ENCODE peak calls at places on chromosomes 4 and X, in four cellular contexts. N is pancreas, Y is mesothelial cell of epicardium, I is coronary artery. H is an unnamed sample.

GRCh38 chr4:35175894-35176293 is 1068.4 kb downstream of the ARAP2 start:
- DNase-seq in N (no peak), Y (no peak), I (no peak), H (no peak)

GRCh38 chr4:114209589-114209988 is 230.1 kb upstream of the ARSJ start:
- DNase-seq in N (no peak), Y (no peak), I (no peak), H (no peak)

GRCh38 chrX:10233696-10234095 is 76.9 kb downstream of the CLCN4 start:
- DNase-seq in N (no peak), Y (no peak), I (no peak), H (no peak)

GRCh38 chr4:150583287-150584197 is 1.6 kb downstream of the MAB21L2 start:
- DNase-seq in N (no peak), Y (peak), I (peak), H (no peak)

GRCh38 chr4:182862166-182862875 is 54.9 kb downstream of the DCTD start:
- DNase-seq in N (no peak), Y (no peak), I (no peak), H (no peak)

GRCh38 chrX:346034-346813 is 27.6 kb upstream of the GTPBP6 start:
- DNase-seq in N (no peak), Y (no peak), I (no peak), H (no peak)

GRCh38 chr4:57191523-57192034 is 81.4 kb upstream of the IGFBP7 start:
- DNase-seq in N (peak), Y (peak), I (no peak), H (no peak)

GRCh38 chrX:39819921-39820849 is 277.6 kb downstream of the BCOR start:
- DNase-seq in N (no peak), Y (no peak), I (no peak), H (no peak)

GRCh38 chr4:16048639-16049448 is 35.0 kb downstream of the PROM1 start:
- DNase-seq in N (no peak), Y (no peak), I (no peak), H (no peak)

GRCh38 chr4:100555791-100556190 is 38.0 kb upstream of the EMCN start:
- DNase-seq in N (no peak), Y (no peak), I (no peak), H (no peak)

GRCh38 chr4:123597586-123597985 is 201.0 kb downstream of the SPRY1 start:
- DNase-seq in N (no peak), Y (no peak), I (no peak), H (peak)

GRCh38 chrX:114626323-114626722 is 42.4 kb downstream of the HTR2C start:
- DNase-seq in N (no peak), Y (no peak), I (no peak), H (peak)

GRCh38 chr4:112636688-112637551 is at the start of the genes LARP7 and ZGRF1:
- DNase-seq in N (peak), Y (peak), I (peak), H (peak)

GRCh38 chr4:2393353-2394270 is 24.8 kb downstream of the ZFYVE28 start:
- DNase-seq in N (peak), Y (peak), I (no peak), H (no peak)

GRCh38 chrX:3216581-3216980 is 129.9 kb downstream of the MXRA5 start:
- DNase-seq in N (no peak), Y (no peak), I (no peak), H (no peak)

GRCh38 chr4:144176476-144176875 is 36.0 kb upstream of the GYPA start:
- DNase-seq in N (no peak), Y (no peak), I (no peak), H (no peak)

GRCh38 chr4:107870916-107871786 is 46.4 kb downstream of the SGMS2 start:
- DNase-seq in N (no peak), Y (no peak), I (no peak), H (no peak)

GRCh38 chr4:64340243-64341110 is 68.8 kb downstream of the TECRL start:
- DNase-seq in N (no peak), Y (no peak), I (no peak), H (no peak)

GRCh38 chr4:140346136-140346535 is 27.3 kb upstream of the SCOC start:
- DNase-seq in N (no peak), Y (no peak), I (no peak), H (no peak)

GRCh38 chrX:68994135-68994882 is 165.5 kb downstream of the EFNB1 start:
- DNase-seq in N (no peak), Y (no peak), I (peak), H (no peak)

GRCh38 chr4:122052714-122053113 is 99.4 kb upstream of the BLTP1 start:
- DNase-seq in N (no peak), Y (no peak), I (no peak), H (no peak)

GRCh38 chrX:114581528-114582263 is 2.2 kb upstream of the HTR2C start:
- DNase-seq in N (no peak), Y (peak), I (no peak), H (no peak)

GRCh38 chrX:56802921-56803848 is 74.1 kb downstream of the NBDY start:
- DNase-seq in N (peak), Y (peak), I (peak), H (no peak)

GRCh38 chr4:27703771-27704170 is 843.1 kb downstream of the STIM2 start:
- DNase-seq in N (no peak), Y (no peak), I (no peak), H (no peak)

GRCh38 chrX:128816919-128817318 is 706.4 kb downstream of the SMARCA1 start:
- DNase-seq in N (no peak), Y (no peak), I (no peak), H (no peak)

GRCh38 chr4:47566975-47567374 is 81.9 kb downstream of the ATP10D start:
- DNase-seq in N (no peak), Y (no peak), I (no peak), H (no peak)

GRCh38 chr4:142874684-142875083 is 28.6 kb upstream of the INPP4B start:
- DNase-seq in N (no peak), Y (no peak), I (no peak), H (no peak)

GRCh38 chrX:72366746-72367145 is 61.0 kb upstream of the CITED1 start:
- DNase-seq in N (no peak), Y (no peak), I (no peak), H (no peak)

GRCh38 chr4:135927651-135928050 is 1604.6 kb downstream of the PCDH18 start:
- DNase-seq in N (no peak), Y (no peak), I (no peak), H (no peak)

GRCh38 chr4:1752284-1753041 is 31.1 kb downstream of the TACC3 start:
- DNase-seq in N (no peak), Y (no peak), I (no peak), H (no peak)

GRCh38 chrX:56728752-56729151 is 291 bp upstream of the NBDY start:
- DNase-seq in N (no peak), Y (no peak), I (no peak), H (no peak)

GRCh38 chr4:148112231-148112982 is 329.8 kb downstream of the NR3C2 start:
- DNase-seq in N (no peak), Y (no peak), I (no peak), H (peak)

DNA sequence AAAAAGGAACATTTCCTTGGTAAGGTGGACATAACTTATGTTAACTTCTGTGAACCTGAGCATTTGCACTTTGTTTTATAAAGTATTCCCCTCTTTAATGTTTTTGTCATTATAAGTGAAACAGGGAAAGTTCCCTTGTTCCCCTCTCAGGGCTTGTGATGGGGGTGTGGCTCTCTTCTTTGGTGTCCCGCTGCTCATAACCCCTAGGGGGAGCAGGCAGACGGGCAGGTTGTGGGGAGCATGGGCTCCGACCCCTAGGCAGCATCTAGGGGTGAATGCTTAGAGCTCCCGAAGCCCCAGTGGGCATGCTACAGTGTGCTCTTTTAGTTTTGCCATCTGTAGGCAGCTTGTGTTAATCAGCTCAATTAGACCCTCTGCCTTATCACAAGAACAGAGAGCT is 200.4 kb downstream of the DACH2 start:
- DNase-seq in N (no peak), Y (no peak), I (no peak), H (no peak)
- TF ChIP-seq CTCF in N (no peak), Y (no peak), I (no peak), H (no peak)

GRCh38 chr4:125736057-125736456 is 421.3 kb downstream of the FAT4 start:
- DNase-seq in N (no peak), Y (no peak), I (no peak), H (peak)
- TF ChIP-seq CTCF in N (no peak), Y (no peak), I (no peak), H (peak)

GRCh38 chrX:86023806-86024205 is 23.6 kb downstream of the CHM start:
- DNase-seq in N (no peak), Y (no peak), I (no peak), H (no peak)

GRCh38 chrX:86033385-86033784 is 14.0 kb downstream of the CHM start:
- DNase-seq in N (no peak), Y (no peak), I (no peak), H (no peak)

DNA sequence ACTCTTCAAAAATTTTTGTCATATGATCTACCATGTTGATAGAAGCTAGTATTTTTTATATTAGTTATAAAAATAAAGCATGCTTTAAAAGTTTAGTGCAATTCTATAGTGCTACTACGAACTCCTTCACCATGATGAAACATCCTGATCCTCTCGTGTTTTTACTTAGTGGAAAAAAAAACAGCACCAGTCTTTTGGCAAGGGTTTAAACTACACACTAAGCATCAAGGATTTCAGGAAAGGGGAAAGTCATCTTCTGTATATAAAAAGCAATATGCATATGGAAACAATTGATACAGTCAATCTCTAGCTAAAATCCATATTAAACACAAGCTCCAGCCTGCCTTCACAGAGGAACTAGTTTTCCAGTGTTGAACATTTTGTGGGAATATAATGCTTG is 18.7 kb downstream of the CHM start:
- DNase-seq in N (no peak), Y (no peak), I (no peak), H (no peak)
- TF ChIP-seq CTCF in N (no peak), Y (no peak), I (no peak), H (no peak)

DNA sequence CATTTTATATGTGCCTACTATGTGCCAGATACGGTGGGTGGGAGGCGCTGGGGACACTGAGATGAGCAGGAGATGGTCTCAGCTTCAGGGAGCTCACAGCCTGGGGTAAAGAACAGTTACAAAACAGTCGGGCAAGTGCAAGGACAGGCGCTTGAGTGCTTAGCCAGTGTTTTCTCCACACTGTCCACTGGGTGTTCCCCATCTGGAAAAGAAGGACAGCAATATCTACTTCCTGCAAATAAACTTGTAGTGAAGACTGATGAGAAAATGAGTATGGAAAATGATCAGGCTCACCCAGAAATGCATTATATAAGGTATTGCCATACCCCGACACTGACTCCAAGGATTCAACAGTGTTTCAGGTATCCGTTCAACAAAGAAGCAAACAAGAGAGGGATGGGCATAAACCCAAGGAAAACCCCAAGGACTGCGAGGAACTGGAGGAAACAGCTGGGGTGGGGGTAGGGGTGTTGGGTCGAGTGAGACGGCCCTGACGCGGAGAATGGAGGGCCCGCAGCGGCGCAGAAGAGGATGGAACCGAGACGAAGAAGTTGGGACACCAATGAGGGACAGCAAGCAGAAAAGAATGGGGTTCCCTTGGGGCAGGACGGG is 805 bp downstream of the TMEM185A start:
- DNase-seq in N (no peak), Y (no peak), I (no peak), H (peak)
- TF ChIP-seq CTCF in N (no peak), Y (no peak), I (no peak), H (peak)

GRCh38 chrX:5458300-5458699 is 770.4 kb downstream of the NLGN4X start:
- DNase-seq in N (no peak), Y (no peak), I (no peak), H (no peak)
- TF ChIP-seq CTCF in N (no peak), Y (no peak), I (no peak), H (no peak)

DNA sequence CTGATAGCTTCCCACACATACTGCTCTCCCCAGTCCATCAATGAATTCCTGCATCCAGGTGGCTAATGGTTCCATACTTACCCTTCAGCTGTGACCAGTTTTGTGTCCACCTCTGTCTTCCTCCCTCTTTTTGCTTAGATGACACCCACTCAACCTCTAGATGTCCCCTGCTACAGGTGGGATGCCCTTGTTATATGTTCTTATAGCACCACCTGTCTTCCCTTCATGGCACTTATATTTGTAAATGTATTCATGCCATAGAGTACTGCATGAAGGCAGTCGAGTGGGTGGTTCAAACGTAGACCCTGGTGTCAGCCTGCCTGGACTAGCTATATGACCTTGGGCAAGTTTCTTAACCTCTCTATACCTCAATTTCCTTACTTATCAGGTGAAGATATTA is 6.5 kb upstream of the USP46 start:
- DNase-seq in N (no peak), Y (no peak), I (no peak), H (no peak)
- TF ChIP-seq CTCF in N (no peak), Y (no peak), I (no peak), H (peak)

DNA sequence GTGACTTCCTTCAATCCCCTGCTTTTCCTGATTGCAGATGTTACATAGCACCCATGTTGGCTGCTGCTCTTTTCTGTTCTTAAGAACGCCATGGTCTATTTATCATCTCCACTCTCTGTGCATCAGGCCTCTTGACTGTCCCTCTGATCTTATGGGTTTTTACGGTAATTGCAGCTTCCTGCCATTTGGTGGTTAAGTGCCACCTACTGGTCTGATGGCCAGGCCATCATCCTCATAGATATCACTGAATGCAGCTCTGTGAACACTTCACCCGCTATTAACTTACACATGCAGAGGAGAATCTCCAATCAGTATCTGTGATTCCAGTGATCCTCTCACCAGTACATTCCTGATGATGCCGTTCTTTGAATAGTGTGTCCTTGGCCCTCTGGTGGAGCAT is 382.4 kb downstream of the TRAM1L1 start:
- DNase-seq in N (no peak), Y (no peak), I (no peak), H (no peak)
- TF ChIP-seq CTCF in N (no peak), Y (no peak), I (no peak), H (peak)

GRCh38 chr4:82900016-82900334 is 560 bp upstream of the THAP9 start:
- DNase-seq in N (no peak), Y (no peak), I (no peak), H (no peak)

GRCh38 chr4:82899339-82899738 is 1.2 kb upstream of the THAP9 start:
- DNase-seq in N (no peak), Y (no peak), I (no peak), H (no peak)

GRCh38 chr4:82901129-82901718 is 689 bp downstream of the THAP9 start:
- DNase-seq in N (no peak), Y (no peak), I (no peak), H (no peak)

GRCh38 chr4:82898322-82899243 is 2.0 kb upstream of the THAP9 start:
- DNase-seq in N (peak), Y (no peak), I (peak), H (peak)

GRCh38 chr4:82900335-82901128 is at the start of gene THAP9:
- DNase-seq in N (peak), Y (peak), I (peak), H (peak)
- TF ChIP-seq CTCF in N (no peak), Y (no peak), I (no peak), H (no peak)